ENCODE peak calls at places on chromosomes 3 and 15, in ten cellular contexts. U is astrocyte of the cerebellum, O is prostate gland, V is heart right ventricle, F is cardiac fibroblast, N is GM12878, B is GM06990, X is lower leg skin, T is GM23338, Z is IMR-90. D is an unnamed sample.
A peak's percentile ranks its signal among the peaks of the same experiment; 100 is the strongest.

GRCh38 chr3:15367059-15367458 is 34.7 kb upstream of the SH3BP5 start:
- DNase-seq in U (no peak), O (no peak), V (no peak), F (peak; percentile 39), N (no peak), B (no peak), X (no peak), T (no peak), Z (peak; percentile 46), D (no peak)

GRCh38 chr3:99960941-99961340 is 143.3 kb downstream of the CMSS1 start:
- DNase-seq in U (no peak), O (no peak), V (no peak), F (no peak), N (no peak), B (no peak), X (no peak), T (no peak), Z (no peak), D (no peak)

GRCh38 chr15:23038741-23039150 is 623 bp downstream of the TUBGCP5 start:
- DNase-seq in U (no peak), O (no peak), V (no peak), F (peak; percentile 70), N (no peak), B (no peak), X (no peak), T (no peak), Z (peak; percentile 53), D (no peak)

GRCh38 chr3:151976211-151977050 is 103.0 kb downstream of the SUCNR1 start:
- DNase-seq in U (peak; percentile 95), O (no peak), V (no peak), F (peak; percentile 89), N (no peak), B (peak; percentile 1), X (no peak), T (no peak), Z (peak; percentile 96), D (peak; percentile 17)

GRCh38 chr3:147881933-147882332 is 472.8 kb downstream of the ZIC1 start:
- DNase-seq in U (no peak), O (no peak), V (no peak), F (no peak), N (no peak), B (no peak), X (no peak), T (peak; percentile 15), Z (no peak), D (no peak)

GRCh38 chr15:96125681-96126080 is 204.8 kb upstream of the NR2F2 start:
- DNase-seq in U (no peak), O (no peak), V (no peak), F (no peak), N (no peak), B (no peak), X (no peak), T (no peak), Z (peak; percentile 65), D (no peak)

GRCh38 chr3:11140054-11140712 is 14.1 kb upstream of the HRH1 start:
- DNase-seq in U (no peak), O (peak; percentile 18), V (peak; percentile 26), F (peak; percentile 58), N (peak; percentile 61), B (peak; percentile 38), X (peak; percentile 76), T (no peak), Z (no peak), D (peak; percentile 61)

GRCh38 chr3:35635407-35635806 is 3.9 kb upstream of the ARPP21 start:
- DNase-seq in U (no peak), O (no peak), V (no peak), F (no peak), N (no peak), B (no peak), X (no peak), T (no peak), Z (no peak), D (no peak)

DNA sequence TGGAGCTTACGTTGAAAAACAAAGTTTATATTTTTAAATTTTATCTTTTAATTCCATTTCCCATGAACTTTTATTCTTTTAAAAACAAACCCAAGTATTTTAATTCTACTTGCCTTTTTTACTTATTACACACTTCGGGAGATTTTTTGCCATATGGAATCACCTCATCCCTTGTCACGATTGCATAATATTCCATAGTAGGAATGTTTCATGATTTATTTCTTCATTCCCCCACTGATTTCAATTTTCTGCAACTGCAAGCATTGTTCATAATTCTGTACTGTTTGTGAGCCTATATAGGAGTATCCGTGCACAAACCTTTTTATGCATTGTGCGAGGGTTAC is 574 bp upstream of the SLC25A36 start:
- DNase-seq in U (no peak), O (no peak), V (no peak), F (no peak), N (no peak), B (no peak), X (no peak), T (no peak), Z (no peak), D (no peak)
- TF ChIP-seq CTCF in U (no peak), O (no peak), V (no peak), F (no peak), N (no peak), B (no peak), X (no peak), T (no peak), Z (no peak), D (no peak)

DNA sequence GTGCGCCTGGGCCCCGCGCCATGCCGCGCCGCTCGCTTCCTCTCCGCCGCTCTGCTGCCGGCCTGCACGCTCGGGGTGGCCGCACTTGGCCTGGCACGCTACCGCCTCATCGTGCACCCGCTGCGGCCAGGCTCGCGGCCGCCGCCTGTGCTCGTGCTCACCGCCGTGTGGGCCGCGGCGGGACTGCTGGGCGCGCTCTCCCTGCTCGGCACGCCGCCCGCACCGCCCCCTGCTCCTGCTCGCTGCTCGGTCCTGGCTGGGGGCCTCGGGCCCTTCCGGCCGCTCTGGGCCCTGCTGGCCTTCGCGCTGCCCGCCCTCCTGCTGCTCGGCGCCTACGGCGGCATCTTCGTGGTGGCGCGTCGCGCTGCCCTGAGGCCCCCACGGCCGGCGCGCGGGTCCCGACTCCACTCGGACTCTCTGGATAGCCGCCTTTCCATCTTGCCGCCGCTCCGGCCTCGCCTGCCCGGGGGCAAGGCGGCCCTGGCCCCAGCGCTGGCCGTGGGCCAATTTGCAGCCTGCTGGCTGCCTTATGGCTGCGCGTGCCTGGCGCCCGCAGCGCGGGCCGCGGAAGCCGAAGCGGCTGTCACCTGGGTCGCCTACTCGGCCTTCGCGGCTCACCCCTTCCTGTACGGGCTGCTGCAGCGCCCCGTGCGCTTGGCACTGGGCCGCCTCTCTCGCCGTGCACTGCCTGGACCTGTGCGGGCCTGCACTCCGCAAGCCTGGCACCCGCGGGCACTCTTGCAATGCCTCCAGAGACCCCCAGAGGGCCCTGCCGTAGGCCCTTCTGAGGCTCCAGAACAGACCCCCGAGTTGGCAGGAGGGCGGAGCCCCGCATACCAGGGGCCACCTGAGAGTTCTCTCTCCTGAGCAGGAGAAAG is 951 bp downstream of the GPR62 start:
- DNase-seq in U (no peak), O (peak; percentile 63), V (peak; percentile 50), F (peak; percentile 69), N (no peak), B (no peak), X (peak; percentile 85), T (peak; percentile 91), Z (no peak), D (no peak)
- H3K4me3 ChIP-seq in U (peak overlapping the region; percentile 26), O (peak overlapping the region; percentile 35), V (peak overlapping the region; percentile 58), F (no peak overlapping the region), N (no peak overlapping the region), B (no peak overlapping the region), X (peak overlapping the region; percentile 8), T (peak overlapping the region; percentile 60), Z (no peak overlapping the region), D (no peak overlapping the region)

GRCh38 chr3:30539772-30540171 is 66.6 kb upstream of the TGFBR2 start:
- DNase-seq in U (no peak), O (no peak), V (no peak), F (no peak), N (no peak), B (no peak), X (no peak), T (no peak), Z (peak; percentile 88), D (no peak)
- TF ChIP-seq CTCF in U (no peak), O (no peak), V (no peak), F (no peak), N (no peak), B (no peak), X (no peak), T (no peak), Z (no peak), D (no peak)

GRCh38 chr3:24494616-24495333 is at the start of gene THRB:
- DNase-seq in U (no peak), O (peak; percentile 69), V (peak; percentile 77), F (peak; percentile 59), N (no peak), B (peak; percentile 22), X (peak; percentile 95), T (peak; percentile 79), Z (no peak), D (peak; percentile 21)

GRCh38 chr3:24493951-24494615 is 567 bp downstream of the THRB start:
- DNase-seq in U (no peak), O (peak; percentile 72), V (peak; percentile 81), F (peak; percentile 56), N (no peak), B (no peak), X (peak; percentile 95), T (peak; percentile 68), Z (no peak), D (no peak)

GRCh38 chr3:24492971-24493551 is 1.6 kb downstream of the THRB start:
- DNase-seq in U (no peak), O (no peak), V (no peak), F (no peak), N (no peak), B (no peak), X (no peak), T (no peak), Z (no peak), D (no peak)

GRCh38 chr3:24496529-24497482 is 2.2 kb upstream of the THRB start:
- DNase-seq in U (peak; percentile 92), O (peak; percentile 30), V (peak; percentile 81), F (peak; percentile 93), N (no peak), B (no peak), X (peak; percentile 92), T (peak; percentile 89), Z (peak; percentile 4), D (peak; percentile 40)

DNA sequence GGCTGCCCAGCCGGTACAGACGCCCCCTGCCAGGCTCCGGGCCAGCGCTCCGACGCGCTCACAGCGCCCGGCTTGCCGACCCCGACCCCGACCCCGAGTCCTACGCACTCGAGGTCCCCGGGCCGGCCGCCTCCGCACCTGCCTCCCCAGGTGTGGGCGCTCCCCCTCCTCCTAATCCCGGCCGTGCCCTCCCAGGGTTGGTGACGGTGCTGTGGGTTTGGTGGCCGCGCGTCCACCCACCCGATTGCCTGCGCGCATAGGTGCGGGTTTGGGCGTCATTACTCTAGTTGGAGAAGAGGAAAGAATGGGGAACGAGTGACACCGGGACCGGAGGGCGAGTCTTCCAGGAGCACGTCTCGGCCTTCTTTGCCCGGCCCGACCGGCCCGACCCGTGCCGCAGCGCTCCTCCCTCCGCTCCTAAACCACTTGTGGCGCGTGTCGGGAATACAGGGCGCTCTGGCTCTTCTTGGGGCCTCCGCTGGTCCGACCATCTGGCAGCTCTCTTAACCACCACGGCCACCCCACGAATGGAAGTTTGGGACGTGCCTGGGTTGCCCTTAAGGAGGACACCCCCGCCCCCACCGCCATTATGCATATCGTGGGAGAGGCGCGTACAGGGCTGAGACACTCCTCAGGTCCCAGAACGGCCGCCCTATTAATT is 814 bp upstream of the THRB start:
- DNase-seq in U (no peak), O (peak; percentile 56), V (peak; percentile 42), F (no peak), N (no peak), B (no peak), X (peak; percentile 90), T (peak; percentile 80), Z (no peak), D (no peak)
- H3K4me3 ChIP-seq in U (peak overlapping the region; percentile 60), O (peak overlapping the region; percentile 70), V (peak overlapping the region; percentile 77), F (peak overlapping the region; percentile 63), N (no peak overlapping the region), B (no peak overlapping the region), X (peak overlapping the region; percentile 79), T (peak overlapping the region; percentile 76), Z (no peak overlapping the region), D (no peak overlapping the region)

GRCh38 chr3:52705438-52705687 is 228 bp downstream of the GLT8D1 start:
- DNase-seq in U (no peak), O (no peak), V (no peak), F (no peak), N (no peak), B (no peak), X (no peak), T (no peak), Z (no peak), D (no peak)
- TF ChIP-seq CTCF in U (no peak), O (no peak), V (no peak), F (no peak), N (no peak), B (no peak), X (no peak), T (no peak), Z (no peak), D (no peak)